ENCODE peak calls at places on chromosomes 4 and X, in six cellular contexts. V is iPS DF 6.9, B is HFFc6, A is HCT116, P is spleen, R is hypothalamus. U is an unnamed sample.

GRCh38 chr4:131584587-131584986 is 1564.5 kb upstream of the PCDH10 start:
- DNase-seq in V (no peak), B (no peak), A (no peak), P (no peak), R (no peak), U (no peak)

GRCh38 chr4:174550541-174550940 is 28.3 kb upstream of the HPGD start:
- DNase-seq in V (no peak), B (no peak), A (no peak), P (no peak), R (no peak), U (no peak)

GRCh38 chr4:139331185-139331584 is 28.9 kb upstream of the NDUFC1 start:
- DNase-seq in V (no peak), B (no peak), A (no peak), P (no peak), R (no peak), U (peak)

GRCh38 chrX:24672701-24673190 is 21.0 kb upstream of the POLA1 start:
- DNase-seq in V (no peak), B (no peak), A (no peak), P (no peak), R (peak), U (no peak)

GRCh38 chrX:122219226-122219625 is 964.9 kb upstream of the GRIA3 start:
- DNase-seq in V (no peak), B (no peak), A (no peak), P (no peak), R (no peak), U (no peak)

GRCh38 chr4:128590773-128591172 is 218.7 kb upstream of the JADE1 start:
- DNase-seq in V (no peak), B (no peak), A (no peak), P (no peak), R (no peak), U (no peak)

GRCh38 chrX:139692506-139692849 is 15.5 kb downstream of the MCF2 start:
- DNase-seq in V (no peak), B (no peak), A (no peak), P (no peak), R (no peak), U (no peak)

GRCh38 chrX:6095469-6095868 is 133.2 kb downstream of the NLGN4X start:
- DNase-seq in V (peak), B (no peak), A (no peak), P (no peak), R (no peak), U (no peak)

GRCh38 chr4:140300271-140300970 is 73.0 kb upstream of the SCOC start:
- DNase-seq in V (no peak), B (peak), A (peak), P (no peak), R (no peak), U (peak)

GRCh38 chrX:24341795-24342194 is 18.6 kb upstream of the SUPT20HL1 start:
- DNase-seq in V (no peak), B (peak), A (no peak), P (no peak), R (no peak), U (peak)

GRCh38 chr4:150664935-150665334 is 83.0 kb downstream of the MAB21L2 start:
- DNase-seq in V (no peak), B (no peak), A (peak), P (no peak), R (no peak), U (peak)

GRCh38 chr4:38313999-38314561 is 349.9 kb upstream of the KLF3 start:
- DNase-seq in V (no peak), B (peak), A (no peak), P (no peak), R (no peak), U (peak)

GRCh38 chr4:185086053-185086452 is 57.0 kb upstream of the SLC25A4 start:
- DNase-seq in V (no peak), B (peak), A (no peak), P (no peak), R (no peak), U (no peak)

GRCh38 chrX:38293741-38294140 is 33.6 kb downstream of the RPGR start:
- DNase-seq in V (no peak), B (peak), A (no peak), P (no peak), R (no peak), U (no peak)

GRCh38 chr4:175891863-175892262 is 79.8 kb upstream of the GPM6A start:
- DNase-seq in V (no peak), B (peak), A (peak), P (no peak), R (no peak), U (peak)

GRCh38 chrX:132490086-132490419 is 1.2 kb upstream of the MBNL3 start:
- DNase-seq in V (no peak), B (no peak), A (no peak), P (no peak), R (no peak), U (no peak)

U was measured in HCEC 1CT.